ENCODE peak calls at places on chromosomes 7 and 10, in nine cellular contexts. I is stomach, O is A549, R is HepG2, N is K562, E is H1, L is GM12878, J is ovary, U is tibial nerve. M is an unnamed sample.

GRCh38 chr10:459743-460142 is 229.7 kb downstream of the DIP2C start:
- DNase-seq in I (no peak), O (no peak), R (no peak), N (no peak), E (no peak), L (no peak), J (no peak), U (no peak), M (no peak)

GRCh38 chr7:128381161-128381821 is 19.8 kb upstream of the PRRT4 start:
- DNase-seq in I (no peak), O (no peak), R (no peak), N (peak; percentile 92), E (no peak), L (no peak), J (no peak), U (no peak), M (no peak)

GRCh38 chr7:141837683-141838082 is 3.6 kb downstream of the PRSS37 start:
- DNase-seq in I (no peak), O (no peak), R (no peak), N (no peak), E (no peak), L (no peak), J (no peak), U (no peak), M (no peak)

GRCh38 chr7:141785711-141786552 is 4.1 kb upstream of the TAS2R5 start:
- DNase-seq in I (no peak), O (peak; percentile 64), R (peak; percentile 42), N (peak; percentile 43), E (no peak), L (peak; percentile 8), J (no peak), U (no peak), M (no peak)

GRCh38 chr10:26451903-26452302 is 13.8 kb downstream of the APBB1IP start:
- DNase-seq in I (no peak), O (no peak), R (no peak), N (no peak), E (no peak), L (no peak), J (no peak), U (no peak), M (no peak)

GRCh38 chr7:70384891-70385290 is 747.1 kb upstream of the GALNT17 start:
- DNase-seq in I (no peak), O (no peak), R (no peak), N (no peak), E (no peak), L (no peak), J (no peak), U (no peak), M (no peak)

GRCh38 chr10:45224219-45224841 is 91.1 kb downstream of the OR13A1 start:
- DNase-seq in I (no peak), O (no peak), R (no peak), N (no peak), E (no peak), L (no peak), J (no peak), U (no peak), M (peak; percentile 82)

GRCh38 chr10:44267007-44267406 is 117.9 kb downstream of the CXCL12 start:
- DNase-seq in I (no peak), O (no peak), R (no peak), N (no peak), E (no peak), L (no peak), J (no peak), U (no peak), M (no peak)

GRCh38 chr10:116138897-116139296 is 134.1 kb downstream of the GFRA1 start:
- DNase-seq in I (no peak), O (no peak), R (no peak), N (no peak), E (no peak), L (no peak), J (no peak), U (no peak), M (peak; percentile 57)

GRCh38 chr10:65065278-65065677 is 1544.1 kb downstream of the REEP3 start:
- DNase-seq in I (no peak), O (no peak), R (no peak), N (no peak), E (no peak), L (no peak), J (no peak), U (no peak), M (no peak)

GRCh38 chr10:62554632-62555199 is 180.5 kb downstream of the ZNF365 start:
- DNase-seq in I (no peak), O (peak; percentile 55), R (peak; percentile 16), N (peak; percentile 32), E (no peak), L (no peak), J (no peak), U (no peak), M (peak; percentile 47)

GRCh38 chr7:106563466-106564150 is 97.3 kb downstream of the CCDC71L start:
- DNase-seq in I (no peak), O (no peak), R (no peak), N (no peak), E (no peak), L (no peak), J (no peak), U (no peak), M (no peak)

GRCh38 chr7:106560482-106560881 is 100.5 kb downstream of the CCDC71L start:
- DNase-seq in I (no peak), O (no peak), R (no peak), N (no peak), E (no peak), L (no peak), J (no peak), U (no peak), M (no peak)

GRCh38 chr7:106561151-106561550 is 99.8 kb downstream of the CCDC71L start:
- DNase-seq in I (no peak), O (no peak), R (no peak), N (no peak), E (no peak), L (no peak), J (no peak), U (no peak), M (no peak)

GRCh38 chr7:106562711-106563366 is 98.1 kb downstream of the CCDC71L start:
- DNase-seq in I (no peak), O (no peak), R (no peak), N (no peak), E (no peak), L (no peak), J (no peak), U (no peak), M (no peak)

DNA sequence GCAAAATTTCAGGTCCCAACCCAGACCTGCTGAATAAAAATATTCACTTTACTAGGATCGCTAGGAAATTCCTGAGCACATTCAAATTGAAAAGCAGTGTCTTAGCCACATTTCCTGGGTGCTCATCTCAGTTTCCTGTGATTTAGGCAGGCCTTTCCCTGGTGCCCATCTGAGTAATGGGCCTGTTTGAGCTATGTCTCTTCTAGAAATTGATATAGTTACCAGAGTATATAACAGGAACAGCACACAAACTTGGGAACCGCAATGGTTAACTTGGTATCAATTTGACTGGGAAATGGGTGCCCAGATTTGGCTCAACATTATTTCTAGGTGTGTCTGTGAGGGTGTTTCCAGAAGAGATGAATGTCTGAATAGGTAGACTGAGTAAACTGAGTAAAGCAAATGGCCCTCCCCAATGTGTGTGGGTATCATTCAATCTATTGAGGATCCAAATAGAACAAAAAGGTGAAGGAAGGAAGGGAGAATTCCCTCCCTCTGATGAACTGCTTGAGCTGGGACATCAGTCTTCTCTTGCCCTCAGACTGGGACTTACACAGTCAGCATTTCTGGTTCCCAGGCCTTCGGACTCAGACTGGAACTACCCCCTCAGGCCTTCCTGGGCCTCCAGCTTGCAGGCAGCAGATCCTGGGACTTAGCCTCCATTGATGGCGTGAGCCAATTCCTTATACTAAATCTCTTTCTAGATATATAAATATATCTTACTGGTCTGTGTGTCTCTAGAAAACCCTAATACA is 99.1 kb downstream of the CCDC71L start:
- DNase-seq in I (no peak), O (no peak), R (no peak), N (no peak), E (no peak), L (peak; percentile 42), J (no peak), U (no peak), M (no peak)
- H3K4me1 ChIP-seq in I (no peaks in the 10 kb centered on the region), O (no peaks in the 10 kb centered on the region), R (no peaks in the 10 kb centered on the region), N (peaks cover 45% of the 10 kb centered on the region), E (no peaks in the 10 kb centered on the region), L (peaks cover 7% of the 10 kb centered on the region), J (no peaks in the 10 kb centered on the region), U (no peaks in the 10 kb centered on the region), M (no peaks in the 10 kb centered on the region)

DNA sequence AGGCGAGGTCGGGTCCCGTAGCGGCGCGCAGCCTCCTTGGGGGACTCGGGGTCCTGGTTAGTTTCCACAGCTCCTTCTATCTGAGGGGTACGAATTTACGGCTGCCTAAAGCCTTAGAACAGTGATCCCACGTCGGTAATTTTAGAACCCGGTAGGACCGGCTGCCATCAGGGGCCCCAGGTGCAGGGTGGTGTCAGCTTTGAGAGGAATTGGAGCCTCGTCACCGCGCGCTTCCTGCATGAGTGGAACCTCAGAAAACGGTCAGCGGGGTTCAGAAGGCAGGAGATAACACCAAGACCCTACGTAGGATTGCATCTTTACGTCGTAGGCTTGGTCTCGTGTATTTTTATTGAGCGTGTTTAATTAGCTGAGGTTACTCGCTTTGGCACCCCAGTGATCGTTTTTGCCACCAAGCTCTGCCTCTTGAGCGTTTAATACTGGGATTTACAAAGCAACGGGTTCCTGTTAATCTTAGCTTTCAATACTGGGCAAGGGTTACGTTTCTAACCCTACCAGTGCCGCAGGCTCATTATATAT is 443 bp downstream of the RNF32 start:
- DNase-seq in I (peak; percentile 52), O (peak; percentile 53), R (no peak), N (no peak), E (no peak), L (no peak), J (no peak), U (no peak), M (no peak)
- TF ChIP-seq POLR2A in I (no peak), O (no peak), R (no peak), N (peak; percentile 3), E (no peak), L (no peak), J (no peak), U (no peak), M (no peak)

DNA sequence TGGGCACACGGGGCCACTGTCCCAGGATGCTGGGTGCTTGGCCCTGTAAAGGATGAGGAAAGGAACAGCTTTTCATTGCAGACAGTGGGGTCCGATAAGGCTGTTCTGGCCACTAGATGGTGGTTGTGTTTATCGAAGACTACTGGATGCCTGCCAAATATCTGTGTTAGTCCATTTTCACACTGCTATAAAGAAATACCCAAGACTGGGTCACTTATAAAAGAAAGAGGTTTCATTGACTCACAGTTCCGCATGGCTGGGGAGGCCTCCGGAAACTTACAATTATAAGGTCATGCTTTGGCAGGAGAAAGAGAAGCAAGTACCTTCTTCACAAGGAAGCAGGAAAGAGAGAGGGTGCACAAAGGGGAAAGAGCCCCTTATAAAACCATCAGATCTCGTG is 32.2 kb upstream of the GARS1 start:
- DNase-seq in I (no peak), O (no peak), R (no peak), N (peak; percentile 30), E (no peak), L (no peak), J (no peak), U (no peak), M (no peak)
- TF ChIP-seq EP300 in I (no peak), O (no peak), R (no peak), N (no peak), E (no peak), L (no peak), J (no peak), U (no peak), M (no peak)

DNA sequence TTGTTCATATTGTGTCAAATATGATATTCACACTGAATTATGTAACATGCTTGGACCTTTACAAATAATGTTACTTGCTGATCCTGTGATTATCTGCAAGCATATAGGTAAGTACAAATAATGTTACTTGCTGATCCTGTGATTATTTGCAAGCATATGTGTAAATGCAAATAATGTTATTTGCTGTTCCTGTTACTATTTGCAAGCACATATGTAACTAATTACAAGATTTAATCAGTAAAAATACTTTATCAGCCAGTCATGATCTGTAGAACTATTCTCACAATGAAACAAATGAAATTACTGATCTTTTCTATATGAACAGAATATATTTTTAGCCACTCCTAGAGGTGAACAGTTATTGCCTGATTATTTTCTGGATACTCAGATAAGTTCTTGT is 44.7 kb upstream of the NPY start:
- DNase-seq in I (no peak), O (no peak), R (no peak), N (no peak), E (no peak), L (no peak), J (no peak), U (no peak), M (no peak)
- H3K4me1 ChIP-seq in I (no peaks in the 10 kb centered on the region), O (no peaks in the 10 kb centered on the region), R (no peaks in the 10 kb centered on the region), N (no peaks in the 10 kb centered on the region), E (no peaks in the 10 kb centered on the region), L (no peaks in the 10 kb centered on the region), J (no peaks in the 10 kb centered on the region), U (no peaks in the 10 kb centered on the region), M (no peaks in the 10 kb centered on the region)

M was measured in esophagus muscularis mucosa.